ENCODE peak calls at places on chromosomes 6 and 20, in four cellular contexts. P is pancreas, R is GM13976, S is fibroblast of mammary gland. X is an unnamed sample.

GRCh38 chr6:156719395-156719719 is 57.8 kb upstream of the ARID1B start:
- DNase-seq in P (no peak), R (no peak), S (no peak), X (no peak)

GRCh38 chr6:125585470-125585869 is 164.0 kb upstream of the HEY2 start:
- DNase-seq in P (no peak), R (no peak), S (no peak), X (no peak)

GRCh38 chr20:44120676-44121425 is 66.1 kb downstream of the JPH2 start:
- DNase-seq in P (no peak), R (no peak), S (no peak), X (no peak)

GRCh38 chr6:152981989-152982767 is 663 bp downstream of the FBXO5 start:
- DNase-seq in P (no peak), R (peak), S (no peak), X (peak)

GRCh38 chr6:63574554-63574900 is 2.2 kb downstream of the LOC128125822 start:
- DNase-seq in P (no peak), R (no peak), S (no peak), X (no peak)

GRCh38 chr6:45698046-45698445 is 317.6 kb downstream of the CLIC5 start:
- DNase-seq in P (no peak), R (no peak), S (peak), X (no peak)

GRCh38 chr20:44776977-44777376 is 31.3 kb downstream of the KCNK15 start:
- DNase-seq in P (no peak), R (no peak), S (peak), X (peak)

GRCh38 chr6:32195902-32196681 is 3.6 kb upstream of the GPSM3 start:
- DNase-seq in P (peak), R (peak), S (peak), X (peak)

GRCh38 chr6:44349904-44350649 is 7.6 kb downstream of the SPATS1 start:
- DNase-seq in P (no peak), R (no peak), S (no peak), X (no peak)

GRCh38 chr6:28876702-28877101 is 47.1 kb downstream of the TRIM27 start:
- DNase-seq in P (no peak), R (no peak), S (no peak), X (no peak)

GRCh38 chr6:53065266-53066058 is at the start of gene FBXO9:
- DNase-seq in P (peak), R (peak), S (no peak), X (peak)

GRCh38 chr6:53067307-53067706 is 2.1 kb downstream of the FBXO9 start:
- DNase-seq in P (no peak), R (no peak), S (no peak), X (no peak)

GRCh38 chr6:53064726-53065265 is 408 bp upstream of the FBXO9 start:
- DNase-seq in P (peak), R (peak), S (peak), X (peak)

GRCh38 chr6:53066874-53067273 is 1.7 kb downstream of the FBXO9 start:
- DNase-seq in P (no peak), R (no peak), S (no peak), X (no peak)

GRCh38 chr6:53066059-53066406 is 829 bp downstream of the FBXO9 start:
- DNase-seq in P (peak), R (peak), S (peak), X (no peak)
- TF ChIP-seq CTCF in P (no peak), R (peak), S (no peak), X (peak)

GRCh38 chr6:7104752-7105151 is 3.0 kb upstream of the RREB1 start:
- DNase-seq in P (no peak), R (no peak), S (no peak), X (no peak)

GRCh38 chr6:7107578-7108195 is at the start of gene RREB1:
- DNase-seq in P (peak), R (peak), S (peak), X (peak)

GRCh38 chr6:7108196-7108963 is 619 bp downstream of the RREB1 start:
- DNase-seq in P (peak), R (peak), S (peak), X (peak)

GRCh38 chr6:7106215-7106751 is 1.5 kb upstream of the RREB1 start:
- DNase-seq in P (no peak), R (no peak), S (peak), X (no peak)

GRCh38 chr6:7106752-7107577 is 796 bp upstream of the RREB1 start:
- DNase-seq in P (peak), R (peak), S (no peak), X (peak)
- TF ChIP-seq CTCF in P (no peak), R (peak), S (peak), X (peak)

GRCh38 chr6:75481394-75481793 is 12.2 kb downstream of the FILIP1 start:
- DNase-seq in P (no peak), R (no peak), S (peak), X (no peak)
- TF ChIP-seq CTCF in P (no peak), R (no peak), S (no peak), X (no peak)

DNA sequence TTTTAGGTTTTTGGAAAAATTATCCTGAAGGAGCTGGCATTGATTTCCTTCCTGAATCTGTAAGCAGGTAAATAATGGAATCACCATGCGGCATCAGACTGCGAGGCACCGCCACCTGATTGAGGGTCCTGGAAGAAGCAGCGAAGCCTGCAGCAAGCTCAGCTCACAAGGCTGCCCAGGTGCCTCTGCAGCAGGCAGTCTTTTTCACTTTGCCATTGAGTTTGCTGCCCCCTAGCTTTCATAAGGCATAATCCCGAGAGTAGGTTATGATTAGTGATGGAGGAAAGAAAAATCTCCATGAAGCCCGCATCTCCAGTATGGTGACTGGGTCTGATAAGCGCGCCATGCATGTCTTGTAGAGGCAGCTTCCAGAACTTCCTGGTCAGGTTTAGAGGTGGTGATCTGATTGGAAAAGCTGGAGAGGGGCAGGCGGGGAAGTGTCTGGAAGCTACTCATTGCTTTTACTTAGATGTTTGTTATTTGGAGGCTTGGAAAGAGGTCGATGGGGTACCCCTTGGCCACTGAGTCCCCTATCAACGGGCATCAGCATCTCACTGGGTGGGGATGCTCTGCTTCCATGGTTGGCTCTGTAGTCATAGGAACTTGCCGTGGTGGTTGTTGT is 26.7 kb downstream of the IYD start:
- DNase-seq in P (peak), R (peak), S (peak), X (peak)
- TF ChIP-seq CTCF in P (peak), R (peak), S (peak), X (peak)

GRCh38 chr6:82182756-82183155 is 64.8 kb downstream of the IBTK start:
- DNase-seq in P (no peak), R (no peak), S (peak), X (no peak)

GRCh38 chr6:82176616-82177015 is 70.9 kb downstream of the IBTK start:
- DNase-seq in P (no peak), R (no peak), S (peak), X (no peak)

GRCh38 chr6:82179415-82179814 is 68.1 kb downstream of the IBTK start:
- DNase-seq in P (no peak), R (no peak), S (peak), X (no peak)

GRCh38 chr6:82178759-82179112 is 68.8 kb downstream of the IBTK start:
- DNase-seq in P (no peak), R (no peak), S (peak), X (no peak)

GRCh38 chr6:82178084-82178758 is 69.3 kb downstream of the IBTK start:
- DNase-seq in P (no peak), R (no peak), S (peak), X (no peak)
- TF ChIP-seq CTCF in P (no peak), R (no peak), S (peak), X (peak)

GRCh38 chr6:165973473-165973872 is 194.2 kb downstream of the TBXT start:
- DNase-seq in P (no peak), R (no peak), S (no peak), X (no peak)

GRCh38 chr6:165972139-165972802 is 195.4 kb downstream of the TBXT start:
- DNase-seq in P (no peak), R (no peak), S (no peak), X (no peak)

GRCh38 chr6:165978482-165978881 is 189.2 kb downstream of the TBXT start:
- DNase-seq in P (no peak), R (no peak), S (no peak), X (no peak)

GRCh38 chr6:165974817-165975216 is 192.8 kb downstream of the TBXT start:
- DNase-seq in P (no peak), R (no peak), S (no peak), X (no peak)

GRCh38 chr6:165976705-165977104 is 190.9 kb downstream of the TBXT start:
- DNase-seq in P (no peak), R (no peak), S (no peak), X (no peak)
- TF ChIP-seq CTCF in P (no peak), R (no peak), S (no peak), X (no peak)

X was measured in neural crest cell.